ENCODE peak calls at places on chromosome 14, in six cellular contexts. F is thoracic aorta, E is trophoblast cell, X is fibroblast of lung, M is lung, I is IMR-90. B is an unnamed sample. For H3K4me1, the result is how much of the 10 kb centered on the place peaks cover.

GRCh38 chr14:68230941-68231717 is 411.6 kb downstream of the RAD51B start:
- DNase-seq in F (no peak), E (no peak), I (peak), M (no peak), X (peak), B (no peak)

GRCh38 chr14:31401369-31401932 is 18.9 kb downstream of the HEATR5A start:
- DNase-seq in F (no peak), I (no peak), E (no peak), M (no peak), X (no peak), B (no peak)

GRCh38 chr14:96888593-96888992 is 91.4 kb downstream of the VRK1 start:
- DNase-seq in E (no peak), F (no peak), I (no peak), M (no peak), X (peak), B (no peak)

GRCh38 chr14:59297070-59297766 is 108.8 kb downstream of the DAAM1 start:
- DNase-seq in M (no peak), I (no peak), E (peak), X (no peak), F (no peak), B (no peak)

GRCh38 chr14:37411079-37411735 is 183.8 kb downstream of the FOXA1 start:
- DNase-seq in E (no peak), M (no peak), I (no peak), X (no peak), F (no peak), B (no peak)

GRCh38 chr14:54291491-54292191 is 105.2 kb upstream of the CDKN3 start:
- DNase-seq in I (no peak), X (peak), F (no peak), M (no peak), E (no peak), B (no peak)

GRCh38 chr14:100049220-100049619 is 16.0 kb upstream of the EVL start:
- DNase-seq in I (peak), M (no peak), F (no peak), E (no peak), X (peak), B (no peak)

GRCh38 chr14:99730876-99731351 is 46.8 kb downstream of the CYP46A1 start:
- DNase-seq in F (no peak), X (no peak), E (no peak), M (no peak), I (no peak), B (no peak)

GRCh38 chr14:68819260-68819691 is 26.4 kb upstream of the ZFP36L1 start:
- DNase-seq in X (peak), I (peak), E (peak), M (no peak), F (no peak), B (peak)

GRCh38 chr14:68318788-68319187 is 474.1 kb downstream of the ZFP36L1 start:
- DNase-seq in M (no peak), F (no peak), X (no peak), I (no peak), E (no peak), B (no peak)

GRCh38 chr14:32481707-32482106 is 152.6 kb downstream of the AKAP6 start:
- DNase-seq in E (no peak), M (no peak), X (no peak), F (no peak), I (no peak), B (no peak)

GRCh38 chr14:93006484-93007128 is 83.7 kb downstream of the CHGA start:
- DNase-seq in E (no peak), X (peak), I (no peak), M (no peak), F (no peak), B (no peak)

GRCh38 chr14:24613747-24614146 is 4.3 kb upstream of the GZMH start:
- DNase-seq in I (no peak), E (no peak), M (no peak), F (no peak), X (no peak), B (no peak)

GRCh38 chr14:99426265-99426664 is 54.4 kb downstream of the SETD3 start:
- DNase-seq in X (no peak), M (no peak), E (no peak), F (no peak), I (no peak), B (no peak)

GRCh38 chr14:100529561-100530031 is 57.6 kb downstream of the BEGAIN start:
- DNase-seq in X (no peak), M (peak), E (no peak), F (no peak), I (no peak), B (no peak)

GRCh38 chr14:34012978-34013713 is 62.3 kb upstream of the EGLN3 start:
- DNase-seq in F (no peak), M (no peak), E (peak), X (no peak), I (no peak), B (no peak)

GRCh38 chr14:59918824-59919581 is 941 bp upstream of the LRRC9 start:
- DNase-seq in X (peak), I (peak), E (peak), M (no peak), F (no peak), B (no peak)

DNA sequence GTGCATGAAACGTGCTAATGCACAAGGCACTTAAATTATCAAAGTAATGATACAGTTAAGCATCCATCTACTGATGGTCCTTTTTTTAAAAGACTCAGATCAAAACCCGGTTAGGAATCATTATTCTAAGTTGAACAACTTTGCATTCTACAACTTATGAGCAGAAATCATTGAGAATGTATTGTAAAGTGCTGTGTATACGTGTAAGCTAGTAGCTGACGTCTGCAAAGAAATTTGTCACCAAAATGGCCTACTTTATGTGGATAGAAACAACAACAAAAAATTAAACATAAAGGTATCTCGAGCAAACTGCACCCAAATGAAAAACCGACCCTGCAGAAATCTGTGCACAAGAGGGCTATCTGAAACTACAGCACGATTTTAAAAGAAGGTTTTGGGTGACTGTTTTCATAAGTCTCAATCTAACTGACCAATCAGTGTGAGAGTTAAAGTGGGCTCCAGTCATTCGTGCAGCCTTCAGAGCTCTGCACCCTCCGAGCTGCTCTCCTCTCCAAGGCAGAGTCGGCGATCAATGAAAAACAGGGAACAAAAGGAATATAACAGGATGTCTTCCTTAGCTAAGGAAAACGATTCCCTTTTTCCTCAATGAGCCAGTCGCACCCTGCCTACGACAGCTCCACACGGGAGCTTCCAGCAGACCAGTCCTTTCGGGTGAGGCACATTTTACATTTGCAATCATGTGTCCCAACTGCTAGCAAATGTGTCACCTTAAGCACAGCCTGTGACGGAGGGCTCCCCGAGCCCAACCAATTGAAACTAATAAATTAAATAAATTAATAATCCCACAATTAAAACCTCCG is 200.6 kb upstream of the FOXN3 start:
- DNase-seq in I (peak), E (peak), X (peak), F (no peak), M (no peak), B (peak)
- H3K4me1 ChIP-seq in I (under half), E (under half), X (under half), F (under half), M (under half), B (half or more)

DNA sequence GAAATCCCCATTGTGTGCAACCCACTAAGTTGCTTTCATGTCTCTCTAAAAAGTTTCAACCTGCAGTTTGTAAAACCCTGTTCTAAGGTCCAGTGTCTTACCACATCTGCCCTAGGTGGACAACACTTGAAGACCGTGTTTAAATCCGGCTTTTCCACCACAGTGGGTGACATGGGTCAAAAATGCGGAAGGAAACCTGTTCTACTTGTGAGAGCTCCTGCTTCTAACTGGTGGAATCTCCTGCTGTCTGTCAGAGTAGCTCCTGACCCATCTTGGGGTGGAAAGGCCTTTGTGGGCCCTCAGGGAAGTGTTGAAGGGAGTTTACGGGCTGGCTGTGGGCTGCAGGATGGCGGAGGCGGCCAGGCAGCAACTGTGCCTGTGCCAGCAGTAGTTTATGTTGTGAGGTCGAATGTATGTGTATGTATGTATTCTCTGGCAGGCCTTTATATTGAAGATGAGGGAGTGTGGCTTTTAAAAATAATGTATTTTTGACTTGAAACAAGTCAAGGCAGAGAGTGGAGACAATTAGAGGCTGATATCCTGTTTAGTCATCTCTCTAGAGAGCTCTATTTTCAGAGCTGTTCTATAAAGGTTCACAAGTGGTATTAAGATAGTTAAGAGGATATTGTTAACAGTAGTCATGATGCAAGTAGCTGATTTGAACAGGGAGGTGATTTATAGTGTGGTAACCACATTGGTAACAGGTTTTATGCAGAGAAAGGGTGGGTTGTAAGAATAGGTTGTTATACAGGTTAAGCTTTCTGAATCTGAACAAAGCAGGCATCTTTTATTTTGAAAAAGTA is 67.0 kb downstream of the PRKCH start:
- DNase-seq in M (no peak), X (peak), F (no peak), E (peak), I (no peak), B (peak)
- H3K4me1 ChIP-seq in M (under half), X (under half), F (under half), E (under half), I (under half), B (half or more)

GRCh38 chr14:22583994-22584393 is 5.0 kb downstream of the DAD1 start:
- DNase-seq in E (no peak), I (no peak), X (no peak), M (no peak), F (no peak), B (no peak)
- H3K4me1 ChIP-seq in E (under half), I (under half), X (under half), M (under half), F (half or more), B (half or more)

DNA sequence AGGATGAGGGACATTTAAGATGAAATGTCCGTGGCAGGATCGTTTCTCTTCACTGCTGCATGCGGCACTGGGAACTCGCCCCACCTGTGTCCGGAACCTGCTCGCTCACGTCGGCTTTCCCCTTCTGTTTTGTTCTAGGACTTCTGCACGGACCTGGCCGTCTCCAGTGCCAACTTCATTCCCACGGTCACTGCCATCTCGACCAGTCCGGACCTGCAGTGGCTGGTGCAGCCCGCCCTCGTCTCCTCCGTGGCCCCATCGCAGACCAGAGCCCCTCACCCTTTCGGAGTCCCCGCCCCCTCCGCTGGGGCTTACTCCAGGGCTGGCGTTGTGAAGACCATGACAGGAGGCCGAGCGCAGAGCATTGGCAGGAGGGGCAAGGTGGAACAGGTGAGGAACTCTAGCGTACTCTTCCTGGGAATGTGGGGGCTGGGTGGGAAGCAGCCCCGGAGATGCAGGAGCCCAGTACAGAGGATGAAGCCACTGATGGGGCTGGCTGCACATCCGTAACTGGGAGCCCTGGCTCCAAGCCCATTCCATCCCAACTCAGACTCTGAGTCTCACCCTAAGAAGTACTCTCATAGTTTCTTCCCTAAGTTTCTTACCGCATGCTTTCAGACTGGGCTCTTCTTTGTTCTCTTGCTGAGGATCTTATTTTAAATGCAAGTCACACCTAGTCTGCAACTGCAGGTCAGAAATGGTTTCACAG is 1.3 kb downstream of the FOS start:
- DNase-seq in M (no peak), I (peak), F (no peak), E (peak), X (peak), B (peak)
- H3K4me1 ChIP-seq in M (under half), I (under half), F (under half), E (under half), X (under half), B (under half)

B was measured in CD4-positive, alpha-beta memory T cell.